ENCODE peak calls at places on chromosomes 1 and 21, in four cellular contexts. A, N, X and H are unnamed samples.

GRCh38 chr1:23111600-23112535 is 56.8 kb downstream of the LUZP1 start:
- DNase-seq in A (no peak), N (no peak), X (no peak), H (no peak)

GRCh38 chr1:7808253-7808844 is 24.3 kb downstream of the PER3 start:
- DNase-seq in A (peak), N (no peak), X (no peak), H (no peak)

GRCh38 chr1:176656257-176656995 is 193.5 kb downstream of the PAPPA2 start:
- DNase-seq in A (peak), N (no peak), X (no peak), H (no peak)

GRCh38 chr1:204307334-204307883 is 52.3 kb downstream of the PLEKHA6 start:
- DNase-seq in A (no peak), N (peak), X (no peak), H (no peak)

GRCh38 chr1:213829806-213830205 is 158.0 kb upstream of the PROX1 start:
- DNase-seq in A (no peak), N (peak), X (no peak), H (no peak)

GRCh38 chr1:153537376-153537730 is 1.6 kb upstream of the S100A6 start:
- DNase-seq in A (no peak), N (no peak), X (no peak), H (no peak)

GRCh38 chr1:84944767-84945486 is 51.9 kb upstream of the LPAR3 start:
- DNase-seq in A (peak), N (peak), X (peak), H (peak)

GRCh38 chr1:235253219-235253640 is 74.7 kb downstream of the ARID4B start:
- DNase-seq in A (peak), N (peak), X (peak), H (no peak)

GRCh38 chr1:218886472-218886871 is 287.2 kb upstream of the LYPLAL1 start:
- DNase-seq in A (peak), N (no peak), X (no peak), H (peak)

GRCh38 chr21:43916691-43917514 is 51.9 kb downstream of the AGPAT3 start:
- DNase-seq in A (no peak), N (no peak), X (peak), H (no peak)

GRCh38 chr1:154337253-154337894 is 12.0 kb downstream of the ATP8B2 start:
- DNase-seq in A (no peak), N (no peak), X (no peak), H (no peak)

GRCh38 chr1:205091043-205091740 is 6.9 kb upstream of the TMEM81 start:
- DNase-seq in A (peak), N (no peak), X (no peak), H (no peak)

GRCh38 chr21:35529141-35529863 is 480.2 kb upstream of the RUNX1 start:
- DNase-seq in A (peak), N (no peak), X (no peak), H (peak)

GRCh38 chr1:226735576-226735975 is 3.5 kb downstream of the ITPKB start:
- DNase-seq in A (no peak), N (no peak), X (no peak), H (no peak)

GRCh38 chr1:224116131-224116530 is 2.2 kb downstream of the FBXO28 start:
- DNase-seq in A (peak), N (no peak), X (no peak), H (no peak)

GRCh38 chr1:13651279-13651678 is 48.7 kb upstream of the PRDM2 start:
- DNase-seq in A (peak), N (no peak), X (no peak), H (peak)

GRCh38 chr21:41651830-41652229 is 115.0 kb downstream of the RIPK4 start:
- DNase-seq in A (peak), N (no peak), X (no peak), H (no peak)

GRCh38 chr1:3423245-3423829 is 31.1 kb upstream of the ARHGEF16 start:
- DNase-seq in A (no peak), N (no peak), X (no peak), H (no peak)

GRCh38 chr21:40047993-40048730 is 180.9 kb downstream of the PCP4 start:
- DNase-seq in A (no peak), N (peak), X (no peak), H (no peak)

GRCh38 chr1:202697038-202697437 is 13.2 kb downstream of the SYT2 start:
- DNase-seq in A (no peak), N (peak), X (no peak), H (no peak)

GRCh38 chr1:32020338-32020737 is 6.7 kb downstream of the KHDRBS1 start:
- DNase-seq in A (no peak), N (no peak), X (no peak), H (no peak)

GRCh38 chr1:22176258-22176657 is 33.4 kb upstream of the WNT4 start:
- DNase-seq in A (no peak), N (no peak), X (no peak), H (no peak)

GRCh38 chr1:83854456-83854855 is 144.5 kb downstream of the TTLL7 start:
- DNase-seq in A (no peak), N (no peak), X (no peak), H (no peak)

GRCh38 chr1:221669441-221669840 is 72.4 kb downstream of the DUSP10 start:
- DNase-seq in A (no peak), N (no peak), X (no peak), H (no peak)

GRCh38 chr1:66532798-66533783 is 862 bp upstream of the SGIP1 start:
- DNase-seq in A (peak), N (no peak), X (no peak), H (no peak)

GRCh38 chr1:222375656-222376055 is 172.2 kb downstream of the HHIPL2 start:
- DNase-seq in A (no peak), N (no peak), X (no peak), H (no peak)

GRCh38 chr1:80633947-80634710 is 1166.6 kb upstream of the ADGRL2 start:
- DNase-seq in A (no peak), N (no peak), X (no peak), H (peak)

GRCh38 chr1:181159451-181160151 is 71.1 kb downstream of the IER5 start:
- DNase-seq in A (peak), N (no peak), X (no peak), H (peak)

GRCh38 chr1:10338047-10338446 is 60.8 kb upstream of the PGD start:
- DNase-seq in A (peak), N (peak), X (no peak), H (no peak)

GRCh38 chr1:3020263-3020909 is 881 bp upstream of the ACTRT2 start:
- DNase-seq in A (no peak), N (no peak), X (no peak), H (no peak)

GRCh38 chr1:202093856-202094255 is 28.9 kb upstream of the GPR37L1 start:
- DNase-seq in A (no peak), N (no peak), X (no peak), H (no peak)

GRCh38 chr21:41762753-41763152 is 4.1 kb downstream of the RIPK4 start:
- DNase-seq in A (no peak), N (no peak), X (no peak), H (no peak)

GRCh38 chr1:149962039-149962647 is 25.5 kb upstream of the MTMR11 start:
- DNase-seq in A (peak), N (no peak), X (no peak), H (peak)